ENCODE peak calls at places on chromosome 16, in five cellular contexts. E is PC-3, L is stomach, M is AG04450, R is Panc1. Q is an unnamed sample.
A peak's percentile ranks its signal among the peaks of the same experiment; 100 is the strongest.

GRCh38 chr16:29662729-29663019 is 373 bp upstream of the SPN start:
- DNase-seq in M (no peak), L (peak; percentile 27), E (no peak), R (no peak), Q (no peak)

GRCh38 chr16:83212301-83212841 is 585.6 kb downstream of the CDH13 start:
- DNase-seq in L (no peak), R (no peak), E (no peak), M (no peak), Q (no peak)

GRCh38 chr16:80981103-80981502 is 25.6 kb downstream of the CMC2 start:
- DNase-seq in L (no peak), E (no peak), M (no peak), R (no peak), Q (no peak)

GRCh38 chr16:80463303-80463702 is 77.5 kb upstream of the DYNLRB2 start:
- DNase-seq in R (no peak), M (no peak), L (no peak), E (no peak), Q (no peak)

GRCh38 chr16:85699628-85700027 is 10.9 kb upstream of the GINS2 start:
- DNase-seq in R (no peak), E (no peak), L (no peak), M (no peak), Q (no peak)

GRCh38 chr16:68399456-68399855 is 48.9 kb downstream of the SMPD3 start:
- DNase-seq in R (no peak), L (no peak), M (no peak), E (no peak), Q (no peak)

GRCh38 chr16:67428146-67428731 is 2.7 kb upstream of the HSD11B2 start:
- DNase-seq in E (peak; percentile 71), L (peak; percentile 85), M (no peak), R (peak; percentile 28), Q (no peak)

GRCh38 chr16:67672306-67672705 is 5.7 kb downstream of the C16orf86 start:
- DNase-seq in E (no peak), M (no peak), L (no peak), R (no peak), Q (no peak)

GRCh38 chr16:67541391-67542263 is 13.0 kb downstream of the RIPOR1 start:
- DNase-seq in L (no peak), E (peak; percentile 69), R (no peak), M (no peak), Q (no peak)

GRCh38 chr16:89370081-89370511 is 120.3 kb downstream of the ANKRD11 start:
- DNase-seq in E (peak; percentile 39), L (no peak), R (no peak), M (no peak), Q (no peak)

GRCh38 chr16:2481676-2482075 is 6.7 kb downstream of the TBC1D24 start:
- DNase-seq in E (no peak), M (no peak), R (no peak), L (no peak), Q (no peak)

GRCh38 chr16:80931985-80932720 is 74.5 kb downstream of the CMC2 start:
- DNase-seq in E (peak; percentile 33), L (peak; percentile 59), M (no peak), R (no peak), Q (no peak)

GRCh38 chr16:58582971-58583765 is 46.5 kb downstream of the CNOT1 start:
- DNase-seq in E (no peak), M (no peak), R (no peak), L (no peak), Q (no peak)

GRCh38 chr16:50677351-50677750 is 3.8 kb downstream of the SNX20 start:
- DNase-seq in E (no peak), R (no peak), M (no peak), L (no peak), Q (no peak)

GRCh38 chr16:85810097-85810741 is 10.7 kb downstream of the COX4I1 start:
- DNase-seq in M (no peak), E (no peak), L (no peak), R (no peak), Q (no peak)

GRCh38 chr16:47624563-47624962 is 163.4 kb downstream of the PHKB start:
- DNase-seq in L (no peak), E (no peak), M (no peak), R (no peak), Q (no peak)

GRCh38 chr16:73172621-73173312 is 124.8 kb upstream of the ZFHX3 start:
- DNase-seq in L (peak; percentile 93), M (peak; percentile 67), E (peak; percentile 65), R (no peak), Q (no peak)

GRCh38 chr16:6345090-6345489 is 987.6 kb upstream of the RBFOX1 start:
- DNase-seq in L (no peak), M (no peak), E (no peak), R (no peak), Q (no peak)
- TF ChIP-seq CTCF in L (no peak), M (no peak), E (no peak), R (peak; percentile 45), Q (no peak)

GRCh38 chr16:55672471-55672870 is 16.7 kb downstream of the SLC6A2 start:
- DNase-seq in R (no peak), E (no peak), L (no peak), M (no peak), Q (no peak)

GRCh38 chr16:55667753-55668152 is 12.0 kb downstream of the SLC6A2 start:
- DNase-seq in M (no peak), L (no peak), R (no peak), E (no peak), Q (no peak)

GRCh38 chr16:55671206-55671973 is 15.6 kb downstream of the SLC6A2 start:
- DNase-seq in M (no peak), R (no peak), E (no peak), L (no peak), Q (no peak)

GRCh38 chr16:55668337-55669281 is 12.8 kb downstream of the SLC6A2 start:
- DNase-seq in L (no peak), E (peak; percentile 59), R (peak; percentile 8), M (no peak), Q (peak; percentile 66)

DNA sequence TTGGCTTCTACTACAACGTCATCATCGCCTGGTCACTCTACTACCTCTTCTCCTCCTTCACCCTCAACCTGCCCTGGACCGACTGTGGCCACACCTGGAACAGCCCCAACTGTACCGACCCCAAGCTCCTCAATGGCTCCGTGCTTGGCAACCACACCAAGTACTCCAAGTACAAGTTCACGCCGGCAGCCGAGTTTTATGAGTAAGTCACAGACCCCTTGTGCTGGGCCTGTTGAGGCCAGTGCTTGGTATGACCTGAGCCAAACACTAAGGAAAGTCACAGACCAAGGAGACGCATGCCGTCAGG is 16.1 kb downstream of the SLC6A2 start:
- DNase-seq in E (no peak), M (no peak), L (no peak), R (no peak), Q (no peak)
- H3K27ac ChIP-seq in E (no peak overlapping the region), M (no peak overlapping the region), L (no peak overlapping the region), R (no peak overlapping the region), Q (no peak overlapping the region)

DNA sequence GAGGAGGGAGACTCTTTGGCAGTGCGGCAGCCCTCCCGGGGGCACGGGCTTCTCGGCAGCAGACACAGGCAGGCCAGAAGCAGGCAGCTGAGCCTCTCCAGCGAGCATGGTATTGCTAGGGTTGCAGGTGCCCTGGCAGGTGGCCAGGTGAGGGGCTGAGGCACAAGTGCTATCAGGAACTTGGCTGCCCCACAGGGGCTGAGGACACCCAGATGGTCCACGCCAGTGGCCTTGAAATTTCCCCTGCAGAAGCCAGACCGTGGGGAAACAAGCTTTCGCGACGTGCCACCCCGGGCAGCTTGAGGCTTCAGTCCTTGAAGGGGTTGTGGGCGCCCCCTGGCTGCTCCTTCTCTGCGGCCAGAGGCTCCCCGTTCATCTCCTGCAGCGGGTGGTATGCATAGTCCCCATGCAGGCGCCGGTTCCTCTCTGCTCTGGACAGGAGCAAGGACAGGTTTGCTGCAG is 8.5 kb downstream of the NAGPA start:
- DNase-seq in M (no peak), R (no peak), E (no peak), L (peak; percentile 49), Q (no peak)
- TF ChIP-seq CTCF in M (peak; percentile 50), R (no peak), E (peak; percentile 28), L (no peak), Q (no peak)

GRCh38 chr16:17520567-17520966 is 49.8 kb upstream of the XYLT1 start:
- DNase-seq in L (no peak), E (no peak), R (no peak), M (no peak), Q (no peak)
- H3K27ac ChIP-seq in L (no peak overlapping the region), E (no peak overlapping the region), R (no peak overlapping the region), M (no peak overlapping the region), Q (no peak overlapping the region)

GRCh38 chr16:10162981-10163380 is 19.2 kb downstream of the GRIN2A start:
- DNase-seq in L (no peak), M (no peak), E (no peak), R (no peak), Q (no peak)
- TF ChIP-seq CTCF in L (no peak), M (no peak), E (no peak), R (no peak), Q (no peak)

DNA sequence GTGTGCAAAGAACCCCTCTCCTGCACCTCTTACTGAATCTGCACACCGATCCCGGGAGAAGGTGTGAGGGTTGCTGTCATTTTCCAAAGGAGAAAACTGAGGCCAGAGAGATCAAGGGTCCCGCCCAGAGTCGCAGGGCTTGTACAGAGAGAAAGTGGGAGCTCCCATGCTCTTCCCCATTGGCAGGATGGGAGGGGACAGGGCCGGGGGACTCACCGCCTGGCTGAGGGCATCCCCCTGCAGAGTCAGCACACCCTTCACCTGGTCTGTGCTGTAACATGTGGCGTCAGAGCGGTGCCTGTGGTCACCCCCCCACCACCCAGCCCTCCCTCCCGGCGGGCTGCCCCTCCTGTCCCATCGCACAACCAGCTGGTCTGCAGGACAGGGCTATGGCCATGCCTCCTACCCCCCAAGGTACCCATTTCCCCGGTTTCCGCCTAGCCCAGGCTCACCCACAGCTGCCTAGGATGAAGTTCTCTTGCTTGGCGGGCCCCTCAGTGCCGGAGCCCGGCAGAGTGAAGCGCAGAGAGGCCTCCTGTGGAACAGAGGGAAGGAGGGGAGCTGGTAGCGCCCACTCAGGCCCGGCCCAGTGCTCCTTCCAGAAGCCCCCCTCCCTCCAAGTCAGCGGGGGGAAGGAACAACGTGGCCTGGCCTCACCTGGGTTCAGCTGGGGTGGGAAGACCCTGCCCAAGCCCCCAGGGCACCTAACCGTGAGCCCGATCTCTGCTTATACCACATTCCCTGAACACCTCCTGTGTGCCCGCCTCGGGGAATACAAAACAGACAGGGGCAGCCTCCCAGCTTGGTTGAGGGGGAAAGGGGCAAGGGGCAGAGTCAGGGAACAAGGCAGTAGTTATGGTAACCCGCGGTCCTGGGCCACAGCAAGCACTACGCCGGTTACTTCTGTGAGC is 1.1 kb downstream of the ROGDI start:
- DNase-seq in L (no peak), M (no peak), R (no peak), E (no peak), Q (no peak)
- H3K27ac ChIP-seq in L (peak overlapping the region; percentile 96), M (no peak overlapping the region), R (peak overlapping the region; percentile 81), E (no peak overlapping the region), Q (peak overlapping the region; percentile 39)

GRCh38 chr16:11557811-11558210 is 28.9 kb downstream of the LITAF start:
- DNase-seq in M (no peak), L (no peak), E (no peak), R (no peak), Q (no peak)
- TF ChIP-seq CTCF in M (no peak), L (no peak), E (no peak), R (no peak), Q (no peak)

Q was measured in keratinocyte.